ENCODE peak calls at places on chromosomes 16 and 17, in nine cellular contexts. Y is left cardiac atrium; M is ELR; R is stimulated activated CD4-positive, alpha-beta T cell treated with anti-CD3 and anti-CD28 coated beads, Interleukin-4, amount 100 ng/mL, for 4 hours; Q is endothelial cell of umbilical vein; L is RCC 7860; F is non-pigmented ciliary epithelial cell; S is NCI-H1436; K is A549. C is an unnamed sample.

GRCh38 chr16:2005646-2006045 is 4.0 kb downstream of the ZNF598 start:
- DNase-seq in Y (no peak), M (no peak), R (no peak), Q (peak; percentile 45), L (no peak), F (no peak), S (no peak), K (no peak), C (no peak)

GRCh38 chr16:67393790-67394270 is 532 bp upstream of the TPPP3 start:
- DNase-seq in Y (no peak), M (no peak), R (no peak), Q (no peak), L (no peak), F (no peak), S (no peak), K (no peak), C (no peak)

GRCh38 chr17:15289285-15290185 is 24.4 kb upstream of the PMP22 start:
- DNase-seq in Y (no peak), M (peak; percentile 42), R (no peak), Q (peak; percentile 83), L (peak; percentile 38), F (no peak), S (no peak), K (peak; percentile 92), C (no peak)

GRCh38 chr16:68265078-68265925 is 976 bp downstream of the SLC7A6 start:
- DNase-seq in Y (peak; percentile 63), M (peak; percentile 88), R (peak; percentile 35), Q (peak; percentile 60), L (peak; percentile 87), F (no peak), S (no peak), K (peak; percentile 84), C (no peak)

GRCh38 chr16:88992351-88993005 is 15.5 kb upstream of the CBFA2T3 start:
- DNase-seq in Y (no peak), M (no peak), R (no peak), Q (no peak), L (no peak), F (no peak), S (no peak), K (no peak), C (no peak)

GRCh38 chr17:61321344-61321743 is 78.3 kb upstream of the TBX2 start:
- DNase-seq in Y (no peak), M (no peak), R (no peak), Q (no peak), L (no peak), F (no peak), S (no peak), K (no peak), C (no peak)

GRCh38 chr17:1730345-1731193 is 6.1 kb downstream of the WDR81 start:
- DNase-seq in Y (peak; percentile 87), M (peak; percentile 94), R (no peak), Q (no peak), L (peak; percentile 70), F (no peak), S (no peak), K (no peak), C (no peak)

GRCh38 chr17:72730091-72730490 is 362.4 kb downstream of the SLC39A11 start:
- DNase-seq in Y (no peak), M (no peak), R (no peak), Q (peak; percentile 15), L (peak; percentile 8), F (no peak), S (no peak), K (no peak), C (no peak)

GRCh38 chr16:17552351-17552750 is 81.6 kb upstream of the XYLT1 start:
- DNase-seq in Y (no peak), M (no peak), R (no peak), Q (no peak), L (no peak), F (no peak), S (no peak), K (no peak), C (no peak)

GRCh38 chr17:45851873-45852272 is 7.2 kb downstream of the SPPL2C start:
- DNase-seq in Y (no peak), M (no peak), R (no peak), Q (no peak), L (no peak), F (no peak), S (no peak), K (no peak), C (no peak)

GRCh38 chr17:63653018-63653417 is 30.8 kb downstream of the MAP3K3 start:
- DNase-seq in Y (no peak), M (no peak), R (no peak), Q (no peak), L (no peak), F (no peak), S (no peak), K (no peak), C (no peak)

GRCh38 chr17:63395075-63395815 is 50.9 kb downstream of the CYB561 start:
- DNase-seq in Y (no peak), M (peak; percentile 33), R (no peak), Q (no peak), L (no peak), F (no peak), S (no peak), K (no peak), C (no peak)

GRCh38 chr16:17205279-17206139 is 265.3 kb downstream of the XYLT1 start:
- DNase-seq in Y (no peak), M (no peak), R (no peak), Q (no peak), L (no peak), F (no peak), S (no peak), K (no peak), C (no peak)

GRCh38 chr16:67026570-67026969 is 2.4 kb upstream of the CBFB start:
- DNase-seq in Y (no peak), M (no peak), R (no peak), Q (no peak), L (no peak), F (no peak), S (no peak), K (no peak), C (no peak)

GRCh38 chr17:2222301-2222700 is 81.3 kb downstream of the SMG6 start:
- DNase-seq in Y (no peak), M (no peak), R (no peak), Q (no peak), L (no peak), F (no peak), S (no peak), K (no peak), C (no peak)

GRCh38 chr17:4641297-4642195 is at the start of gene ALOX15:
- DNase-seq in Y (no peak), M (no peak), R (no peak), Q (no peak), L (no peak), F (no peak), S (no peak), K (peak; percentile 21), C (no peak)

GRCh38 chr16:12504312-12504711 is 299.4 kb downstream of the CPPED1 start:
- DNase-seq in Y (no peak), M (no peak), R (no peak), Q (no peak), L (no peak), F (no peak), S (no peak), K (no peak), C (no peak)

GRCh38 chr17:77235370-77236080 is 94.8 kb downstream of the SEC14L1 start:
- DNase-seq in Y (peak; percentile 74), M (peak; percentile 78), R (no peak), Q (peak; percentile 73), L (no peak), F (peak; percentile 11), S (no peak), K (no peak), C (no peak)

GRCh38 chr17:48555183-48555615 is 10.3 kb upstream of the HOXB2 start:
- DNase-seq in Y (no peak), M (peak; percentile 81), R (no peak), Q (peak; percentile 89), L (peak; percentile 90), F (peak; percentile 17), S (peak; percentile 65), K (peak; percentile 82), C (no peak)

GRCh38 chr17:16934133-16934795 is 37.7 kb downstream of the TNFRSF13B start:
- DNase-seq in Y (peak; percentile 6), M (no peak), R (no peak), Q (no peak), L (no peak), F (no peak), S (no peak), K (no peak), C (no peak)

GRCh38 chr17:43142153-43142552 is 17.0 kb upstream of the BRCA1 start:
- DNase-seq in Y (no peak), M (no peak), R (no peak), Q (no peak), L (no peak), F (no peak), S (no peak), K (no peak), C (no peak)

GRCh38 chr17:79942011-79942405 is 93.7 kb downstream of the TBC1D16 start:
- DNase-seq in Y (peak; percentile 9), M (no peak), R (no peak), Q (no peak), L (no peak), F (no peak), S (no peak), K (no peak), C (no peak)

GRCh38 chr17:50080096-50080480 is 15.1 kb upstream of the PDK2 start:
- DNase-seq in Y (no peak), M (no peak), R (no peak), Q (no peak), L (no peak), F (no peak), S (no peak), K (no peak), C (no peak)

GRCh38 chr16:48887646-48888045 is 277.7 kb upstream of the N4BP1 start:
- DNase-seq in Y (no peak), M (no peak), R (no peak), Q (no peak), L (no peak), F (no peak), S (no peak), K (no peak), C (no peak)

GRCh38 chr17:41784207-41784744 is 2.2 kb downstream of the JUP start:
- DNase-seq in Y (peak; percentile 60), M (peak; percentile 30), R (no peak), Q (peak; percentile 54), L (peak; percentile 36), F (no peak), S (no peak), K (peak; percentile 80), C (no peak)

GRCh38 chr17:64447526-64447925 is 1.4 kb upstream of the MILR1 start:
- DNase-seq in Y (no peak), M (no peak), R (no peak), Q (no peak), L (no peak), F (no peak), S (no peak), K (no peak), C (no peak)

GRCh38 chr17:79201536-79202227 is 127.1 kb downstream of the ENGASE start:
- DNase-seq in Y (no peak), M (peak; percentile 57), R (no peak), Q (no peak), L (peak; percentile 88), F (no peak), S (no peak), K (peak; percentile 87), C (no peak)

GRCh38 chr17:59962739-59963318 is 1.7 kb downstream of the RNFT1 start:
- DNase-seq in Y (no peak), M (no peak), R (no peak), Q (no peak), L (no peak), F (no peak), S (no peak), K (no peak), C (no peak)

GRCh38 chr17:71252446-71252845 is 868.4 kb upstream of the SOX9 start:
- DNase-seq in Y (no peak), M (no peak), R (no peak), Q (no peak), L (no peak), F (no peak), S (no peak), K (no peak), C (no peak)

GRCh38 chr16:85862476-85863383 is 36.2 kb upstream of the IRF8 start:
- DNase-seq in Y (no peak), M (no peak), R (no peak), Q (no peak), L (no peak), F (no peak), S (no peak), K (no peak), C (no peak)

GRCh38 chr17:56908061-56908542 is 5.7 kb downstream of the TRIM25 start:
- DNase-seq in Y (peak; percentile 64), M (peak; percentile 20), R (no peak), Q (no peak), L (peak; percentile 24), F (no peak), S (no peak), K (no peak), C (no peak)